ENCODE peak calls at places on chromosomes 1 and 21, in five cellular contexts. N is GM12878, E is HCT116, Y is left ventricle myocardium inferior, C is heart right ventricle. W is an unnamed sample. For H3K36me3 and H3K4me1, the result is how much of the 10 kb centered on the place peaks cover.

GRCh38 chr1:174114788-174115448 is 44.4 kb upstream of the RABGAP1L start:
- DNase-seq in N (no peak), C (no peak), E (peak), Y (no peak), W (no peak)

GRCh38 chr21:36203603-36203889 is 46.9 kb downstream of the DOP1B start:
- DNase-seq in C (no peak), E (peak), N (peak), Y (no peak), W (no peak)

GRCh38 chr1:219536038-219536437 is 76.9 kb downstream of the ZC3H11B start:
- DNase-seq in N (no peak), Y (no peak), C (no peak), E (no peak), W (no peak)

GRCh38 chr1:56803561-56804156 is 15.5 kb downstream of the FYB2 start:
- DNase-seq in C (no peak), Y (no peak), E (peak), N (no peak), W (no peak)

GRCh38 chr1:229669333-229669732 is 43.3 kb downstream of the URB2 start:
- DNase-seq in C (no peak), Y (no peak), E (no peak), N (no peak), W (no peak)

GRCh38 chr1:189851806-189852367 is 625.8 kb downstream of the BRINP3 start:
- DNase-seq in N (no peak), Y (no peak), C (no peak), E (no peak), W (no peak)

GRCh38 chr1:17826165-17826488 is 71.0 kb downstream of the ACTL8 start:
- DNase-seq in N (no peak), Y (peak), E (peak), C (no peak), W (peak)

GRCh38 chr21:46092811-46093667 is 4.9 kb upstream of the COL6A2 start:
- DNase-seq in N (no peak), C (no peak), E (no peak), Y (no peak), W (no peak)

GRCh38 chr1:24745711-24746582 is 700 bp downstream of the CLIC4 start:
- DNase-seq in C (peak), Y (peak), E (no peak), N (no peak), W (peak)

GRCh38 chr1:27522148-27522859 is 32.3 kb upstream of the WASF2 start:
- DNase-seq in C (no peak), E (no peak), N (no peak), Y (no peak), W (peak)

GRCh38 chr21:41411449-41412089 is 14.5 kb upstream of the MX1 start:
- DNase-seq in C (no peak), N (peak), E (no peak), Y (no peak), W (peak)

GRCh38 chr21:41952568-41953248 is 1.1 kb downstream of the C2CD2 start:
- DNase-seq in C (no peak), Y (no peak), N (no peak), E (no peak), W (no peak)

GRCh38 chr1:2311184-2312032 is 79.9 kb downstream of the MORN1 start:
- DNase-seq in C (no peak), N (no peak), E (peak), Y (peak), W (peak)

GRCh38 chr21:33202464-33203363 is 27.0 kb upstream of the IFNAR2 start:
- DNase-seq in N (no peak), E (no peak), C (no peak), Y (no peak), W (no peak)

GRCh38 chr1:171716620-171717019 is 25.2 kb downstream of the VAMP4 start:
- DNase-seq in E (no peak), Y (no peak), C (no peak), N (no peak), W (no peak)

GRCh38 chr1:208059328-208060017 is 148.5 kb upstream of the CD34 start:
- DNase-seq in Y (no peak), N (no peak), E (no peak), C (no peak), W (no peak)

GRCh38 chr1:208061118-208061517 is 150.2 kb upstream of the CD34 start:
- DNase-seq in Y (no peak), E (no peak), N (no peak), C (no peak), W (no peak)

GRCh38 chr1:208055535-208055934 is 144.6 kb upstream of the CD34 start:
- DNase-seq in Y (no peak), C (no peak), N (no peak), E (no peak), W (no peak)

GRCh38 chr1:208060495-208060894 is 149.6 kb upstream of the CD34 start:
- DNase-seq in E (no peak), N (no peak), C (no peak), Y (no peak), W (no peak)

DNA sequence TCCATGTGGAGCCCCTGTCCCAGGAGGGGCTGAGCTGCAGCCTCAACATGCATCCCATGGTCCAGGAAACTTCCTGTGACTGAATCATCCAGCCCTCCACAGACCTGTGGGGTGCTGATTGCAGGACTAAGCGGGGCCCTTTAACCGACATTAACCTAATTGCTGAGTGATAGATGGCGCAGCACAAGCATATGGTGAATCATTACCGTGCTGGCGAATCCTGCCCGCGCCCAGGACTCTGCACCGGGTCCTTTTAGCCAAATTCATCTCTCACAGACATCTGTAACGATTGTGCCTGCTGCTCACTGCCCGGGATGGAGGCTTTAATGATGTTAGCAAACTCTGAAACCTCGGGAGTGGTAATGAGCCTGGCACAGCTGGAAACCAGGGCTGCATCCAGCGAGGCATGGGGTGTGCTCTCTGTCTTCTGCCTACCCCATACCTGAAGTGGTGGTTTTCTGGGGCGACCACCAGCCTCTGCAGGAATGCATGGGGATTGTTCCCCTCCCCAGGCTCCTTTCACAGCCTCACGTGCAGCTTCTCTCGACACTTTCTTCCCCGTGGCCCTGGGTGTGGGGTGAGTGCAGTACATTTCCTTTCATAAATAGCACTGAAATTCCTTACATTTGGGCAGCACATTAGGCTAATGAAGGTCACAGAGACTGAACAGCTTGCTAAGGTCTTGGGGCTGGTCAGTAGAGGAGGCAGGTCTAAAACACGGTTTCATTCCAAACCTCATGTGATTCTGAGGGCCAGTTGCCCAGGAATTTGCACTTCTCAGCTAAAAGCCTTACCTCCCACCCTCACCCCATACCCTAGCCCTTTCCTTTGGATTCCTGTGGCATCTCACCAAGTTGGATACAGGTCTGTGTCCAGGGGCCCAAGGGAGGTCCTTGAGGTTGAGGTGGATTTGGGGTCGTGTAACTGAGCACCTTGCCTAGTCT is 147.6 kb upstream of the CD34 start:
- DNase-seq in Y (no peak), E (no peak), N (no peak), C (no peak), W (no peak)
- H3K36me3 ChIP-seq in Y (under half), E (under half), N (under half), C (under half), W (half or more)

GRCh38 chr1:54380285-54380882 is 25.8 kb downstream of the SSBP3 start:
- DNase-seq in C (no peak), N (no peak), Y (no peak), E (no peak), W (no peak)

GRCh38 chr1:54378157-54378883 is 27.9 kb downstream of the SSBP3 start:
- DNase-seq in E (no peak), Y (no peak), N (no peak), C (no peak), W (no peak)

GRCh38 chr1:54381524-54381923 is 24.7 kb downstream of the SSBP3 start:
- DNase-seq in Y (no peak), C (no peak), E (no peak), N (no peak), W (no peak)

GRCh38 chr1:54378884-54379445 is 27.2 kb downstream of the SSBP3 start:
- DNase-seq in Y (no peak), C (no peak), E (no peak), N (no peak), W (no peak)

GRCh38 chr1:54379481-54380284 is 26.5 kb downstream of the SSBP3 start:
- DNase-seq in C (peak), N (no peak), E (no peak), Y (peak), W (no peak)
- H3K4me1 ChIP-seq in C (under half), N (half or more), E (under half), Y (half or more), W (under half)

DNA sequence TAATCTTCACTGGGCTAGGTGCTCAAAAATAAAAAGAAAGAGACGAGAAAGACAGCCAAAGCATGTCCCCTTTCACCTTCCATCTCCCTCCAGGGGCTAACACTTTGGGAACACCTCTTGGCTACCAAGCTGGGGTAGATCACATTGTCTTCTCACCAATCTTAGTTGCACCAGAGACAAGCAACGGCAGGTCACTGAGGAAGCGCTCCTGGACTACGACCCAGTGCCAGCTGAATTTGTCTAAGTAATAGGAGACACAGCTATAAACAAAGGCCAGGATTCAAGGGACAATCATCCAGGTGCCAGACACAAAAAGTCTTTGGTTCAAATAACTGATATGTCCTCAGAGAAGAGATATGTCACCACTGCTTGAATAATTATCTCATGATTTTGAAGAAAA is 100.4 kb downstream of the SLC45A1 start:
- DNase-seq in Y (no peak), E (no peak), N (no peak), C (no peak), W (no peak)
- H3K36me3 ChIP-seq in Y (under half), E (under half), N (under half), C (under half), W (under half)

GRCh38 chr1:101086783-101087182 is 61.2 kb upstream of the DPH5 start:
- DNase-seq in N (no peak), E (no peak), C (no peak), Y (no peak), W (no peak)

GRCh38 chr1:101088431-101088830 is 62.8 kb upstream of the DPH5 start:
- DNase-seq in C (no peak), N (no peak), Y (no peak), E (no peak), W (no peak)

DNA sequence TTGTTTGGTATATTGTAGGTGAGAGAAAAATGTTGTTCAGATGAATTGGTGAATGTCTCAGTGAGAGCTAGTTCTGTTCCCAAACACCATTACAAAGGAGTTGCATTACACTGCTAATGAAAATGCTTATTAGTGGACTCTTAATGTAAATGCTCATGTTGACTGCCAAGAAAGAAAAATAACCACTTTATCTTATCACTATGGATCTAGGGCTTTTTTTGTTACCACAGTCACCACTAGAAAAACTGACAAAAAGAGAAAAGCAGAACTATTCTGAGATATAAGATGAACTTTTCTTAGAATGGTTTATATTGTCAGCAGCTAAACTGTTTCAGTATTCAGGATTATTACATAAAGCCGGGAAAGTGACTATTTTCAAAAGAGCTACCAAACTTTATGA is 64.0 kb upstream of the DPH5 start:
- DNase-seq in Y (no peak), E (no peak), C (no peak), N (no peak), W (no peak)
- H3K4me1 ChIP-seq in Y (under half), E (under half), C (under half), N (under half), W (under half)

DNA sequence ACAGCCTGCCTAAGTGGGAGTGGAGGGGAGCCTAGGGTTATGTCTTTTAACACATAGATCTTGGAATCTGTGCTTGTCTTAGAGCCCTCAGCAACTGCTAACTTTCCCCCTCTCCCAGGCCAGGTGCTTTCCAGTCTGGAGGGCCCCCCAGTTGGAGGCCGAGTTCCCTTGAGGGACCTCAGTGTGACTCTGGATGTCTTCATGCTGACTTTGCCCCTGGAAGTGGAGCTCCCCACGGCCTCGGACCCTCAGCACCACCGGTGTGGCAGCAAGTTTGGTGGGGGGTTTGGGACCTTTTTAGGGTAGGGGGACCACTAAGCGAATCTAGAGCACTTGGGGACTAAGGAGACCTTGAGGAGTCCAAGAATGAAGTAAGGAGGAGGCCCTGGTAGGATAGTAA is 22.9 kb downstream of the HYI start:
- DNase-seq in Y (no peak), C (no peak), N (no peak), E (no peak), W (no peak)
- H3K36me3 ChIP-seq in Y (half or more), C (under half), N (under half), E (under half), W (half or more)

DNA sequence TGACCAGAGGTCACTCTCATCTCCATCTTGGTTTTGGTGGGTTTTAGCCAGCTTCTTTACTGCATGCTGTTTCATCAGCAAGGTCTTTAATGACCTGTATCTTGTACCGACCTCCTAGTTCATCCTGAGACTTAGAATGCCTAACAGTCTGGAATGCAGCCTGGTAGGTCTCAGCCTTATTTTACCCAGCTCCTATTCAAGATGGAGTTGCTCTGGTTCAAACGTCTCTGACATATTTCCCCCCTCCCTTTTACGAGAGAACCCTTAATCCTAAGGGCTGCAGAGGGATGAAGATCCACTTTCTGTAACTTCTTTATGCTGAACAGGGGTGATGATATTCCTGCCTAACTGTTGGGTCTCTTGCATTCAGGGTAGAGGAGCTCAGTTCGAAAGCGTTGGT is 43.2 kb downstream of the TBCE start:
- DNase-seq in C (no peak), N (no peak), E (no peak), Y (no peak), W (no peak)
- H3K4me1 ChIP-seq in C (under half), N (under half), E (under half), Y (under half), W (under half)

GRCh38 chr1:41712687-41713086 is 206.0 kb downstream of the HIVEP3 start:
- DNase-seq in N (no peak), E (no peak), Y (peak), C (no peak), W (no peak)
- H3K36me3 ChIP-seq in N (under half), E (under half), Y (under half), C (under half), W (under half)

GRCh38 chr1:16116625-16117024 is 39.2 kb downstream of the EPHA2 start:
- DNase-seq in E (no peak), N (no peak), Y (no peak), C (no peak), W (no peak)
- H3K4me1 ChIP-seq in E (under half), N (under half), Y (under half), C (under half), W (under half)